ENCODE peak calls at places on chromosomes 7 and 10, in ten cellular contexts. Z is endothelial cell of umbilical vein; H is ovary; K is neural progenitor cell; X is PC-3; R is neuronal stem cell; F is cardiac muscle cell; Y is CD8-positive, alpha-beta memory T cell; N is right cardiac atrium; J is vagina. O is an unnamed sample.
A peak's percentile ranks its signal among the peaks of the same experiment; 100 is the strongest.

GRCh38 chr7:71459137-71459536 is 327.2 kb downstream of the GALNT17 start:
- DNase-seq in Z (no peak), H (no peak), K (no peak), X (no peak), R (no peak), F (no peak), Y (no peak), N (no peak), J (no peak), O (no peak)

GRCh38 chr10:31129261-31129660 is 97.6 kb upstream of the ZNF438 start:
- DNase-seq in Z (peak; percentile 33), H (peak; percentile 47), K (peak; percentile 27), X (peak; percentile 10), R (no peak), F (peak; percentile 98), Y (no peak), N (peak; percentile 61), J (peak; percentile 94), O (no peak)

GRCh38 chr10:14507156-14507555 is 176.4 kb upstream of the FRMD4A start:
- DNase-seq in Z (peak; percentile 85), H (no peak), K (no peak), X (no peak), R (no peak), F (no peak), Y (peak; percentile 11), N (no peak), J (no peak), O (no peak)

GRCh38 chr10:102003541-102003940 is 52.4 kb downstream of the ARMH3 start:
- DNase-seq in Z (no peak), H (no peak), K (no peak), X (no peak), R (no peak), F (peak; percentile 53), Y (no peak), N (no peak), J (no peak), O (no peak)

GRCh38 chr7:34748244-34749039 is 90.4 kb downstream of the NPSR1 start:
- DNase-seq in Z (peak; percentile 97), H (peak; percentile 70), K (no peak), X (peak; percentile 97), R (no peak), F (peak; percentile 58), Y (no peak), N (peak; percentile 82), J (no peak), O (no peak)

GRCh38 chr7:113209449-113210203 is 91.3 kb upstream of the SMIM30 start:
- DNase-seq in Z (no peak), H (no peak), K (no peak), X (no peak), R (no peak), F (no peak), Y (no peak), N (no peak), J (no peak), O (no peak)

GRCh38 chr7:143484059-143484458 is 6.4 kb downstream of the TAS2R41 start:
- DNase-seq in Z (no peak), H (no peak), K (no peak), X (no peak), R (no peak), F (no peak), Y (no peak), N (no peak), J (no peak), O (no peak)

GRCh38 chr10:73866621-73867020 is 7.7 kb downstream of the CAMK2G start:
- DNase-seq in Z (no peak), H (no peak), K (no peak), X (no peak), R (no peak), F (no peak), Y (no peak), N (no peak), J (no peak), O (no peak)

GRCh38 chr10:15518256-15518655 is 147.2 kb upstream of the FAM171A1 start:
- DNase-seq in Z (no peak), H (no peak), K (no peak), X (peak; percentile 79), R (no peak), F (peak; percentile 15), Y (no peak), N (no peak), J (no peak), O (no peak)

GRCh38 chr7:16695621-16696237 is 49.7 kb downstream of the BZW2 start:
- DNase-seq in Z (peak; percentile 74), H (no peak), K (peak; percentile 57), X (peak; percentile 80), R (peak; percentile 18), F (peak; percentile 78), Y (no peak), N (no peak), J (no peak), O (peak; percentile 27)

GRCh38 chr7:23471090-23471859 is 984 bp upstream of the IGF2BP3 start:
- DNase-seq in Z (peak; percentile 72), H (no peak), K (peak; percentile 97), X (peak; percentile 78), R (peak; percentile 92), F (peak; percentile 82), Y (no peak), N (no peak), J (no peak), O (peak; percentile 87)

GRCh38 chr7:83472376-83472775 is 176.6 kb downstream of the SEMA3E start:
- DNase-seq in Z (no peak), H (no peak), K (no peak), X (no peak), R (no peak), F (no peak), Y (no peak), N (no peak), J (no peak), O (no peak)

GRCh38 chr7:12690041-12690878 is 2.8 kb downstream of the ARL4A start:
- DNase-seq in Z (peak; percentile 44), H (no peak), K (no peak), X (no peak), R (no peak), F (no peak), Y (no peak), N (no peak), J (no peak), O (no peak)

GRCh38 chr7:106862317-106863183 is 2.5 kb upstream of the PIK3CG start:
- DNase-seq in Z (no peak), H (no peak), K (no peak), X (no peak), R (no peak), F (peak; percentile 55), Y (no peak), N (no peak), J (no peak), O (no peak)
- H3K4me3 ChIP-seq in Z (no peak overlapping the region), H (no peak overlapping the region), K (no peak overlapping the region), X (no peak overlapping the region), R (no peak overlapping the region), F (no peak overlapping the region), Y (no peak overlapping the region), N (no peak overlapping the region), J (no peak overlapping the region), O (no peak overlapping the region)

GRCh38 chr10:120371856-120372255 is 85.2 kb upstream of the PLPP4 start:
- DNase-seq in Z (no peak), H (no peak), K (no peak), X (no peak), R (no peak), F (no peak), Y (no peak), N (no peak), J (peak; percentile 13), O (no peak)

GRCh38 chr10:120372917-120373316 is 84.1 kb upstream of the PLPP4 start:
- DNase-seq in Z (no peak), H (no peak), K (no peak), X (no peak), R (no peak), F (no peak), Y (no peak), N (no peak), J (peak; percentile 64), O (no peak)

GRCh38 chr10:120365872-120366271 is 91.2 kb upstream of the PLPP4 start:
- DNase-seq in Z (no peak), H (no peak), K (no peak), X (peak; percentile 61), R (no peak), F (no peak), Y (no peak), N (no peak), J (no peak), O (no peak)

GRCh38 chr10:120368927-120369326 is 88.1 kb upstream of the PLPP4 start:
- DNase-seq in Z (no peak), H (no peak), K (no peak), X (no peak), R (no peak), F (no peak), Y (no peak), N (no peak), J (no peak), O (no peak)

DNA sequence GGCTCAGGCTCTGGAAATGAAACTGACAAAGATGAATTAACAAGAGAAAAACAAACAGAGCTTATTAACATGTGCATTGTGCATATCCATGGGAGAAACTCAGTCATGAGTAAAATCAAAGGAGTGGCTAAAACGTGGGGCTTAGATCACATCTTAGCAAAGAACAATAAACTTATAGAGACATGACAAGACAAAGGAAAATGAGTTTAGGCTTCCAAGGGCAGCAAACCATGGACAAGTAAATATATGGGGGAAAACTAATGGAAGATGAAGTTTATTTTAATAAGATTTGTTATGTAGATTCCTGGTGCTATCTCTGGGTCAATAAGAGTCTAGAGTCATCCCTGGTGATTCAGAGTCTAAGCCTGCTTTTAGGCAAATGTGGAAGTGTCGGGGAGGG is 87.2 kb upstream of the PLPP4 start:
- DNase-seq in Z (no peak), H (no peak), K (no peak), X (no peak), R (no peak), F (no peak), Y (no peak), N (no peak), J (no peak), O (no peak)
- H3K27me3 ChIP-seq in Z (peaks cover 22% of the 10 kb centered on the region), H (no peaks in the 10 kb centered on the region), K (no peaks in the 10 kb centered on the region), X (no peaks in the 10 kb centered on the region), R (no peaks in the 10 kb centered on the region), F (no peaks in the 10 kb centered on the region), Y (no peaks in the 10 kb centered on the region), N (no peaks in the 10 kb centered on the region), J (no peaks in the 10 kb centered on the region), O (peaks cover 4% of the 10 kb centered on the region)

GRCh38 chr7:1520574-1521234 is 9.8 kb upstream of the MAFK start:
- DNase-seq in Z (peak; percentile 85), H (no peak), K (no peak), X (peak; percentile 76), R (no peak), F (peak; percentile 62), Y (no peak), N (peak; percentile 46), J (no peak), O (no peak)
- H3K4me1 ChIP-seq in Z (peaks cover 9% of the 10 kb centered on the region), H (no peaks in the 10 kb centered on the region), K (no peaks in the 10 kb centered on the region), X (peaks cover 18% of the 10 kb centered on the region), R (peaks cover 4% of the 10 kb centered on the region), F (no peaks in the 10 kb centered on the region), Y (no peaks in the 10 kb centered on the region), N (no peaks in the 10 kb centered on the region), J (no peaks in the 10 kb centered on the region), O (no peaks in the 10 kb centered on the region)

DNA sequence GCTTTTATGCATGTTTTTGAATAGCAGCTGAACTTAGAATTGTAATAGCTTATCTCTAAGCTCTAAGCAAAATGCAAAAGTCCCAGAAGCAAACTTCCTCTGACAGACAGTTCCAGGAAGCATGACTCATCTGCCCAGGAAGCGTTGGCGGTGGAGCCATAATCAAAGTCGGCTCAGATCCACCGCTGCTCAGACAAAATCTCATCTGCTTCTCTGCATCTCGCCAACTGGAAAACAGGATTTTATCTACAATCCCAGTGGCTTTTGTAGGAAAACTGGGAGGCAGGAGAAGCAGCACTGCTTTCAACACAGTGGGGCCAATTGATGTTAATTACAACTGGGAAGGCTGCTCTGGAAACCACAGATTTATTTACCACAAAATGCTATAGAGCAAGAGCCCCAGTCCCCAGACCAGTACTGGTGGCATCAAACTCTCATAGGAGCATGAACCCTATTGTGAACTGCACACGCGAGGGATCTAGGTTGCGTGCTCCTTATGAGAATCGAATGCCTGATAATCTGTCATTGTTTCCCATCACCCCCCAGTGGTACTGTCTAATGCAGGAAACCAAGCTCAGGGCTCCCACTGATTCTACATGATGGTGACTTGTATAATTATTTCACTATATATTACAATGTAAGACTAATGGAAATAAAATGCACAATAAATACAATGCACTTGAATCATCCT is 99.9 kb downstream of the CUBN start:
- DNase-seq in Z (peak; percentile 96), H (peak; percentile 72), K (peak; percentile 59), X (peak; percentile 68), R (no peak), F (peak; percentile 92), Y (peak; percentile 61), N (peak; percentile 83), J (no peak), O (peak; percentile 10)
- H3K4me3 ChIP-seq in Z (peak overlapping the region; percentile 34), H (no peak overlapping the region), K (no peak overlapping the region), X (peak overlapping the region; percentile 48), R (no peak overlapping the region), F (no peak overlapping the region), Y (peak overlapping the region; percentile 34), N (no peak overlapping the region), J (peak overlapping the region; percentile 25), O (no peak overlapping the region)